ENCODE peak calls at places on chromosomes 4 and X, in eight cellular contexts. Y is activated CD8-positive, alpha-beta memory T cell treated with anti-CD3 and anti-CD28 coated beads, Interleukin-2, amount 50 U/mL, for 4 hours; J is activated T-helper 9 cell treated with anti-CD3 and anti-CD28 coated beads, Interleukin-2, amount 50 U/mL, for 16 hours; V is stimulated activated CD8-positive, alpha-beta memory T cell treated with anti-CD3 and anti-CD28 coated beads, Interleukin-7, amount 100 ng/mL, for 4 hours; T is activated T-helper 1 cell treated with anti-CD3 and anti-CD28 coated beads, Interleukin-12 subunit alpha, Interleukin-12 subunit beta, Interleukin-2, Interleukin-4 antibody, amounts not matched to agents 30 ng/mL and 10 ng/mL and 1 ng/mL, durations not matched to agents 14 hours and 24 hours and 36 hours; O is aorta; S is BJ; D is GM23248. H is an unnamed sample.

GRCh38 chrX:1516596-1517104 is 20.3 kb downstream of the P2RY8 start:
- DNase-seq in T (no peak), V (no peak), Y (no peak), S (no peak), J (no peak), O (no peak), D (no peak), H (no peak)

GRCh38 chr4:153535735-153536494 is 69.8 kb downstream of the TMEM131L start:
- DNase-seq in S (peak), T (no peak), J (no peak), V (no peak), O (no peak), Y (no peak), D (peak), H (no peak)

GRCh38 chr4:104677122-104677521 is 182.4 kb upstream of the CXXC4 start:
- DNase-seq in D (no peak), J (no peak), V (no peak), Y (no peak), S (no peak), O (no peak), T (no peak), H (no peak)

GRCh38 chr4:150849016-150849415 is 166.1 kb downstream of the LRBA start:
- DNase-seq in V (no peak), T (no peak), S (no peak), J (no peak), Y (no peak), O (no peak), D (no peak), H (no peak)

GRCh38 chr4:51866835-51867234 is 23.9 kb downstream of the DCUN1D4 start:
- DNase-seq in Y (no peak), O (no peak), T (no peak), J (no peak), S (no peak), D (no peak), V (no peak), H (no peak)

GRCh38 chrX:20530319-20530979 is 263.7 kb upstream of the RPS6KA3 start:
- DNase-seq in O (peak), J (peak), V (peak), T (peak), D (peak), Y (peak), S (no peak), H (peak)

GRCh38 chr4:42719257-42719656 is 62.4 kb upstream of the ATP8A1 start:
- DNase-seq in S (no peak), D (no peak), V (no peak), J (no peak), Y (no peak), T (no peak), O (no peak), H (no peak)

GRCh38 chrX:24668111-24668510 is 21.0 kb upstream of the PCYT1B start:
- DNase-seq in D (no peak), V (no peak), S (no peak), J (no peak), O (no peak), Y (no peak), T (no peak), H (no peak)

GRCh38 chr4:100129774-100130173 is 60.5 kb downstream of the DDIT4L start:
- DNase-seq in T (no peak), V (no peak), D (no peak), S (no peak), O (no peak), Y (no peak), J (no peak), H (no peak)

GRCh38 chr4:130432289-130432688 is 1336.3 kb downstream of the C4orf33 start:
- DNase-seq in S (no peak), J (no peak), Y (no peak), V (no peak), T (no peak), O (no peak), D (no peak), H (no peak)

GRCh38 chr4:119518230-119518892 is 110.2 kb downstream of the PDE5A start:
- DNase-seq in T (no peak), D (no peak), S (no peak), V (no peak), O (no peak), Y (no peak), J (no peak), H (no peak)

GRCh38 chr4:93303440-93303839 is 525.1 kb upstream of the ATOH1 start:
- DNase-seq in J (no peak), Y (no peak), D (no peak), T (no peak), V (no peak), S (no peak), O (no peak), H (no peak)

GRCh38 chrX:115233497-115234219 is at the start of gene LRCH2:
- DNase-seq in J (no peak), V (no peak), T (no peak), O (peak), S (no peak), Y (no peak), D (peak), H (no peak)

GRCh38 chrX:46325312-46325877 is 219.8 kb downstream of the ZNF674 start:
- DNase-seq in V (peak), J (peak), O (peak), D (peak), T (no peak), S (no peak), Y (peak), H (peak)

GRCh38 chrX:74383611-74384010 is 37.7 kb upstream of the SLC16A2 start:
- DNase-seq in O (no peak), Y (no peak), V (no peak), D (peak), S (no peak), T (no peak), J (no peak), H (no peak)

GRCh38 chrX:134718329-134719317 is 60.4 kb upstream of the PLAC1 start:
- DNase-seq in D (peak), J (no peak), O (no peak), V (no peak), T (peak), S (peak), Y (no peak), H (no peak)

GRCh38 chr4:156803056-156803455 is 168.5 kb downstream of the PDGFC start:
- DNase-seq in V (no peak), T (no peak), S (no peak), J (no peak), O (no peak), D (peak), Y (no peak), H (no peak)

GRCh38 chrX:45472968-45473367 is 272.3 kb upstream of the DIPK2B start:
- DNase-seq in Y (no peak), O (no peak), S (peak), J (no peak), D (peak), T (no peak), V (no peak), H (no peak)

GRCh38 chrX:103889216-103889615 is 57.2 kb upstream of the RAB9B start:
- DNase-seq in Y (no peak), J (no peak), S (no peak), T (no peak), O (no peak), V (no peak), D (no peak), H (no peak)

GRCh38 chrX:44931441-44931973 is 58.5 kb downstream of the KDM6A start:
- DNase-seq in J (no peak), T (no peak), V (no peak), S (no peak), O (no peak), Y (no peak), D (no peak), H (no peak)

GRCh38 chr4:10808591-10808990 is 124.0 kb upstream of the CLNK start:
- DNase-seq in O (peak), J (no peak), T (no peak), D (peak), Y (no peak), S (no peak), V (no peak), H (no peak)

GRCh38 chr4:141569141-141569540 is 67.2 kb upstream of the IL15 start:
- DNase-seq in T (no peak), Y (no peak), V (no peak), S (peak), D (peak), O (no peak), J (no peak), H (no peak)

GRCh38 chr4:39732728-39733127 is 34.8 kb downstream of the UBE2K start:
- DNase-seq in S (peak), Y (no peak), V (no peak), T (no peak), O (no peak), D (peak), J (no peak), H (no peak)

GRCh38 chrX:8194216-8194615 is 23.1 kb upstream of the VCX2 start:
- DNase-seq in V (no peak), O (no peak), T (no peak), D (no peak), J (no peak), Y (no peak), S (no peak), H (no peak)

GRCh38 chrX:37776283-37776986 is 3.4 kb upstream of the CYBB start:
- DNase-seq in O (no peak), T (no peak), Y (no peak), D (no peak), S (no peak), V (no peak), J (no peak), H (no peak)

GRCh38 chrX:68681443-68681941 is 34.0 kb downstream of the STARD8 start:
- DNase-seq in Y (no peak), J (no peak), T (no peak), O (no peak), V (no peak), D (peak), S (no peak), H (no peak)

GRCh38 chrX:29617725-29618124 is 597.6 kb upstream of the MAGEB2 start:
- DNase-seq in S (no peak), V (no peak), O (no peak), D (peak), Y (no peak), T (no peak), J (no peak), H (no peak)

GRCh38 chr4:76233088-76233487 is 18.4 kb upstream of the FAM47E start:
- DNase-seq in O (no peak), V (no peak), S (no peak), D (no peak), J (no peak), T (no peak), Y (no peak), H (no peak)

GRCh38 chrX:115679460-115679859 is 118.5 kb downstream of the PLS3 start:
- DNase-seq in V (no peak), D (peak), J (no peak), T (no peak), S (no peak), O (no peak), Y (no peak), H (no peak)

GRCh38 chrX:118974908-118975671 is 672 bp downstream of the LONRF3 start:
- DNase-seq in D (peak), O (peak), Y (peak), V (peak), J (peak), T (peak), S (no peak), H (peak)

H was measured in activated T-cell treated with anti-CD3 and anti-CD28 coated beads, Interleukin-2, amount 50 U/mL, for 1 hour.